ENCODE peak calls at places on chromosomes 3 and 15, in nine cellular contexts. One of them, this sample, is unnamed.
A peak's percentile ranks its signal among the peaks of the same experiment; 100 is the strongest.

GRCh38 chr3:156600834-156601233 is 45.9 kb upstream of the SSR3 start:
- DNase-seq in GM13976: no peak
- DNase-seq in esophagus muscularis mucosa: no peak
- DNase-seq in BJ: no peak
- DNase-seq in epithelial cell of esophagus: peak; percentile 51
- DNase-seq in heart left ventricle: no peak
- DNase-seq in CD4-positive, alpha-beta memory T cell: no peak
- DNase-seq in AML-193: no peak
- DNase-seq in OCI-M1: no peak
- DNase-seq in this sample: no peak

GRCh38 chr3:21750291-21750690 is 719 bp downstream of the ZNF385D start:
- DNase-seq in GM13976: no peak
- DNase-seq in CD4-positive, alpha-beta memory T cell: no peak
- DNase-seq in epithelial cell of esophagus: peak; percentile 79
- DNase-seq in OCI-M1: no peak
- DNase-seq in BJ: no peak
- DNase-seq in heart left ventricle: no peak
- DNase-seq in AML-193: no peak
- DNase-seq in esophagus muscularis mucosa: no peak
- DNase-seq in this sample: no peak

GRCh38 chr15:69535101-69535638 is 82.6 kb downstream of the RPLP1 start:
- DNase-seq in GM13976: no peak
- DNase-seq in esophagus muscularis mucosa: no peak
- DNase-seq in CD4-positive, alpha-beta memory T cell: no peak
- DNase-seq in heart left ventricle: no peak
- DNase-seq in OCI-M1: peak; percentile 16
- DNase-seq in BJ: no peak
- DNase-seq in AML-193: no peak
- DNase-seq in epithelial cell of esophagus: peak; percentile 22
- DNase-seq in this sample: no peak

GRCh38 chr3:127413871-127414270 is 126.0 kb upstream of the PRR20G start:
- DNase-seq in AML-193: no peak
- DNase-seq in heart left ventricle: no peak
- DNase-seq in CD4-positive, alpha-beta memory T cell: no peak
- DNase-seq in esophagus muscularis mucosa: no peak
- DNase-seq in BJ: no peak
- DNase-seq in epithelial cell of esophagus: no peak
- DNase-seq in OCI-M1: no peak
- DNase-seq in GM13976: no peak
- DNase-seq in this sample: peak; percentile 81

GRCh38 chr3:48404440-48405342 is 25.2 kb downstream of the PLXNB1 start:
- DNase-seq in epithelial cell of esophagus: no peak
- DNase-seq in OCI-M1: no peak
- DNase-seq in CD4-positive, alpha-beta memory T cell: no peak
- DNase-seq in heart left ventricle: peak; percentile 39
- DNase-seq in esophagus muscularis mucosa: no peak
- DNase-seq in GM13976: peak; percentile 12
- DNase-seq in AML-193: no peak
- DNase-seq in BJ: no peak
- DNase-seq in this sample: peak; percentile 91

GRCh38 chr3:161423911-161424522 is 52.7 kb upstream of the SPTSSB start:
- DNase-seq in GM13976: peak; percentile 58
- DNase-seq in BJ: no peak
- DNase-seq in OCI-M1: peak; percentile 60
- DNase-seq in CD4-positive, alpha-beta memory T cell: peak; percentile 45
- DNase-seq in epithelial cell of esophagus: peak; percentile 53
- DNase-seq in heart left ventricle: no peak
- DNase-seq in AML-193: peak; percentile 75
- DNase-seq in esophagus muscularis mucosa: no peak
- DNase-seq in this sample: no peak

GRCh38 chr3:65576942-65577341 is 461.8 kb downstream of the MAGI1 start:
- DNase-seq in esophagus muscularis mucosa: no peak
- DNase-seq in BJ: no peak
- DNase-seq in heart left ventricle: no peak
- DNase-seq in GM13976: no peak
- DNase-seq in AML-193: no peak
- DNase-seq in OCI-M1: no peak
- DNase-seq in CD4-positive, alpha-beta memory T cell: no peak
- DNase-seq in epithelial cell of esophagus: peak; percentile 37
- DNase-seq in this sample: no peak

GRCh38 chr15:98231696-98232440 is 271.4 kb downstream of the ARRDC4 start:
- DNase-seq in epithelial cell of esophagus: peak; percentile 77
- DNase-seq in GM13976: no peak
- DNase-seq in CD4-positive, alpha-beta memory T cell: no peak
- DNase-seq in esophagus muscularis mucosa: no peak
- DNase-seq in AML-193: no peak
- DNase-seq in heart left ventricle: no peak
- DNase-seq in OCI-M1: no peak
- DNase-seq in BJ: peak; percentile 3
- DNase-seq in this sample: no peak

This sample was measured in vagina.